ENCODE peak calls at places on chromosome 7, in ten cellular contexts. One of them, this sample, is unnamed.
A peak's percentile ranks its signal among the peaks of the same experiment; 100 is the strongest.

GRCh38 chr7:37643876-37644275 is 39.7 kb upstream of the GPR141 start:
- DNase-seq in NCI-H2107: no peak
- DNase-seq in T-helper 2 cell: no peak
- DNase-seq in stimulated activated naive CD4-positive, alpha-beta T cell: no peak
- DNase-seq in activated CD8-positive, alpha-beta memory T cell treated with anti-CD3 and anti-CD28 coated beads, Interleukin-2, amount 50 U/mL, for 4 hours: no peak
- DNase-seq in stimulated activated CD8-positive, alpha-beta memory T cell treated with anti-CD3 and anti-CD28 coated beads, Interleukin-7, amount 100 ng/mL, for 1 hour: no peak
- DNase-seq in amygdala: no peak
- DNase-seq in anterior cingulate cortex: no peak
- DNase-seq in activated naive CD8-positive, alpha-beta T cell treated with anti-CD3 and anti-CD28 coated beads, Interleukin-2, amount 50 U/mL, for 24 hours: no peak
- DNase-seq in NCI-H2029: no peak
- DNase-seq in this sample: no peak

GRCh38 chr7:139846297-139846696 is 17.2 kb downstream of the TBXAS1 start:
- DNase-seq in activated naive CD8-positive, alpha-beta T cell treated with anti-CD3 and anti-CD28 coated beads, Interleukin-2, amount 50 U/mL, for 24 hours: no peak
- DNase-seq in activated CD8-positive, alpha-beta memory T cell treated with anti-CD3 and anti-CD28 coated beads, Interleukin-2, amount 50 U/mL, for 4 hours: no peak
- DNase-seq in amygdala: no peak
- DNase-seq in stimulated activated CD8-positive, alpha-beta memory T cell treated with anti-CD3 and anti-CD28 coated beads, Interleukin-7, amount 100 ng/mL, for 1 hour: no peak
- DNase-seq in NCI-H2107: no peak
- DNase-seq in NCI-H2029: no peak
- DNase-seq in anterior cingulate cortex: no peak
- DNase-seq in T-helper 2 cell: no peak
- DNase-seq in stimulated activated naive CD4-positive, alpha-beta T cell: no peak
- DNase-seq in this sample: no peak

GRCh38 chr7:128400566-128400965 is 9.2 kb downstream of the IMPDH1 start:
- DNase-seq in T-helper 2 cell: no peak
- DNase-seq in activated CD8-positive, alpha-beta memory T cell treated with anti-CD3 and anti-CD28 coated beads, Interleukin-2, amount 50 U/mL, for 4 hours: no peak
- DNase-seq in NCI-H2029: no peak
- DNase-seq in NCI-H2107: no peak
- DNase-seq in stimulated activated CD8-positive, alpha-beta memory T cell treated with anti-CD3 and anti-CD28 coated beads, Interleukin-7, amount 100 ng/mL, for 1 hour: no peak
- DNase-seq in activated naive CD8-positive, alpha-beta T cell treated with anti-CD3 and anti-CD28 coated beads, Interleukin-2, amount 50 U/mL, for 24 hours: no peak
- DNase-seq in anterior cingulate cortex: no peak
- DNase-seq in stimulated activated naive CD4-positive, alpha-beta T cell: no peak
- DNase-seq in amygdala: no peak
- DNase-seq in this sample: no peak

GRCh38 chr7:100435401-100436304 is 644 bp downstream of the PPP1R35 start:
- DNase-seq in anterior cingulate cortex: no peak
- DNase-seq in activated CD8-positive, alpha-beta memory T cell treated with anti-CD3 and anti-CD28 coated beads, Interleukin-2, amount 50 U/mL, for 4 hours: peak; percentile 53
- DNase-seq in NCI-H2107: peak; percentile 24
- DNase-seq in T-helper 2 cell: no peak
- DNase-seq in amygdala: no peak
- DNase-seq in stimulated activated CD8-positive, alpha-beta memory T cell treated with anti-CD3 and anti-CD28 coated beads, Interleukin-7, amount 100 ng/mL, for 1 hour: peak; percentile 16
- DNase-seq in stimulated activated naive CD4-positive, alpha-beta T cell: peak; percentile 50
- DNase-seq in activated naive CD8-positive, alpha-beta T cell treated with anti-CD3 and anti-CD28 coated beads, Interleukin-2, amount 50 U/mL, for 24 hours: peak; percentile 48
- DNase-seq in NCI-H2029: peak; percentile 36
- DNase-seq in this sample: no peak

GRCh38 chr7:7681191-7681935 is 37.0 kb downstream of the RPA3 start:
- DNase-seq in activated naive CD8-positive, alpha-beta T cell treated with anti-CD3 and anti-CD28 coated beads, Interleukin-2, amount 50 U/mL, for 24 hours: peak; percentile 41
- DNase-seq in T-helper 2 cell: no peak
- DNase-seq in stimulated activated naive CD4-positive, alpha-beta T cell: peak; percentile 53
- DNase-seq in NCI-H2107: peak; percentile 86
- DNase-seq in amygdala: no peak
- DNase-seq in activated CD8-positive, alpha-beta memory T cell treated with anti-CD3 and anti-CD28 coated beads, Interleukin-2, amount 50 U/mL, for 4 hours: peak; percentile 31
- DNase-seq in anterior cingulate cortex: no peak
- DNase-seq in NCI-H2029: peak; percentile 81
- DNase-seq in stimulated activated CD8-positive, alpha-beta memory T cell treated with anti-CD3 and anti-CD28 coated beads, Interleukin-7, amount 100 ng/mL, for 1 hour: no peak
- DNase-seq in this sample: no peak

GRCh38 chr7:1087952-1088920 is at the start of gene GPER1:
- DNase-seq in activated naive CD8-positive, alpha-beta T cell treated with anti-CD3 and anti-CD28 coated beads, Interleukin-2, amount 50 U/mL, for 24 hours: no peak
- DNase-seq in activated CD8-positive, alpha-beta memory T cell treated with anti-CD3 and anti-CD28 coated beads, Interleukin-2, amount 50 U/mL, for 4 hours: no peak
- DNase-seq in NCI-H2107: no peak
- DNase-seq in stimulated activated CD8-positive, alpha-beta memory T cell treated with anti-CD3 and anti-CD28 coated beads, Interleukin-7, amount 100 ng/mL, for 1 hour: no peak
- DNase-seq in amygdala: peak; percentile 8
- DNase-seq in stimulated activated naive CD4-positive, alpha-beta T cell: no peak
- DNase-seq in T-helper 2 cell: no peak
- DNase-seq in NCI-H2029: peak; percentile 16
- DNase-seq in anterior cingulate cortex: peak; percentile 20
- DNase-seq in this sample: no peak

GRCh38 chr7:112160771-112161150 is 45.4 kb downstream of the DOCK4 start:
- DNase-seq in stimulated activated naive CD4-positive, alpha-beta T cell: no peak
- DNase-seq in T-helper 2 cell: no peak
- DNase-seq in activated CD8-positive, alpha-beta memory T cell treated with anti-CD3 and anti-CD28 coated beads, Interleukin-2, amount 50 U/mL, for 4 hours: no peak
- DNase-seq in amygdala: no peak
- DNase-seq in NCI-H2029: no peak
- DNase-seq in stimulated activated CD8-positive, alpha-beta memory T cell treated with anti-CD3 and anti-CD28 coated beads, Interleukin-7, amount 100 ng/mL, for 1 hour: no peak
- DNase-seq in activated naive CD8-positive, alpha-beta T cell treated with anti-CD3 and anti-CD28 coated beads, Interleukin-2, amount 50 U/mL, for 24 hours: no peak
- DNase-seq in anterior cingulate cortex: no peak
- DNase-seq in NCI-H2107: no peak
- DNase-seq in this sample: no peak

GRCh38 chr7:77481615-77482014 is 55.5 kb upstream of the PTPN12 start:
- DNase-seq in T-helper 2 cell: no peak
- DNase-seq in anterior cingulate cortex: no peak
- DNase-seq in NCI-H2107: no peak
- DNase-seq in NCI-H2029: no peak
- DNase-seq in activated naive CD8-positive, alpha-beta T cell treated with anti-CD3 and anti-CD28 coated beads, Interleukin-2, amount 50 U/mL, for 24 hours: no peak
- DNase-seq in stimulated activated naive CD4-positive, alpha-beta T cell: peak; percentile 16
- DNase-seq in stimulated activated CD8-positive, alpha-beta memory T cell treated with anti-CD3 and anti-CD28 coated beads, Interleukin-7, amount 100 ng/mL, for 1 hour: no peak
- DNase-seq in amygdala: no peak
- DNase-seq in activated CD8-positive, alpha-beta memory T cell treated with anti-CD3 and anti-CD28 coated beads, Interleukin-2, amount 50 U/mL, for 4 hours: no peak
- DNase-seq in this sample: no peak

GRCh38 chr7:78224923-78225322 is 426.4 kb downstream of the PHTF2 start:
- DNase-seq in anterior cingulate cortex: no peak
- DNase-seq in amygdala: no peak
- DNase-seq in NCI-H2107: no peak
- DNase-seq in stimulated activated naive CD4-positive, alpha-beta T cell: no peak
- DNase-seq in NCI-H2029: no peak
- DNase-seq in T-helper 2 cell: no peak
- DNase-seq in stimulated activated CD8-positive, alpha-beta memory T cell treated with anti-CD3 and anti-CD28 coated beads, Interleukin-7, amount 100 ng/mL, for 1 hour: no peak
- DNase-seq in activated naive CD8-positive, alpha-beta T cell treated with anti-CD3 and anti-CD28 coated beads, Interleukin-2, amount 50 U/mL, for 24 hours: no peak
- DNase-seq in activated CD8-positive, alpha-beta memory T cell treated with anti-CD3 and anti-CD28 coated beads, Interleukin-2, amount 50 U/mL, for 4 hours: no peak
- DNase-seq in this sample: no peak

GRCh38 chr7:33694006-33694405 is 211.3 kb upstream of the BMPER start:
- DNase-seq in NCI-H2107: no peak
- DNase-seq in stimulated activated naive CD4-positive, alpha-beta T cell: no peak
- DNase-seq in activated CD8-positive, alpha-beta memory T cell treated with anti-CD3 and anti-CD28 coated beads, Interleukin-2, amount 50 U/mL, for 4 hours: no peak
- DNase-seq in NCI-H2029: no peak
- DNase-seq in anterior cingulate cortex: no peak
- DNase-seq in T-helper 2 cell: no peak
- DNase-seq in activated naive CD8-positive, alpha-beta T cell treated with anti-CD3 and anti-CD28 coated beads, Interleukin-2, amount 50 U/mL, for 24 hours: no peak
- DNase-seq in stimulated activated CD8-positive, alpha-beta memory T cell treated with anti-CD3 and anti-CD28 coated beads, Interleukin-7, amount 100 ng/mL, for 1 hour: no peak
- DNase-seq in amygdala: no peak
- DNase-seq in this sample: no peak

GRCh38 chr7:163298-163695 is 29.1 kb upstream of the FAM20C start:
- DNase-seq in NCI-H2107: no peak
- DNase-seq in activated naive CD8-positive, alpha-beta T cell treated with anti-CD3 and anti-CD28 coated beads, Interleukin-2, amount 50 U/mL, for 24 hours: no peak
- DNase-seq in activated CD8-positive, alpha-beta memory T cell treated with anti-CD3 and anti-CD28 coated beads, Interleukin-2, amount 50 U/mL, for 4 hours: no peak
- DNase-seq in T-helper 2 cell: no peak
- DNase-seq in amygdala: no peak
- DNase-seq in anterior cingulate cortex: no peak
- DNase-seq in stimulated activated naive CD4-positive, alpha-beta T cell: no peak
- DNase-seq in NCI-H2029: no peak
- DNase-seq in stimulated activated CD8-positive, alpha-beta memory T cell treated with anti-CD3 and anti-CD28 coated beads, Interleukin-7, amount 100 ng/mL, for 1 hour: no peak
- DNase-seq in this sample: no peak

GRCh38 chr7:124779194-124779593 is 13.6 kb upstream of the GPR37 start:
- DNase-seq in activated naive CD8-positive, alpha-beta T cell treated with anti-CD3 and anti-CD28 coated beads, Interleukin-2, amount 50 U/mL, for 24 hours: no peak
- DNase-seq in anterior cingulate cortex: no peak
- DNase-seq in NCI-H2029: peak; percentile 97
- DNase-seq in stimulated activated CD8-positive, alpha-beta memory T cell treated with anti-CD3 and anti-CD28 coated beads, Interleukin-7, amount 100 ng/mL, for 1 hour: no peak
- DNase-seq in stimulated activated naive CD4-positive, alpha-beta T cell: no peak
- DNase-seq in NCI-H2107: peak; percentile 4
- DNase-seq in activated CD8-positive, alpha-beta memory T cell treated with anti-CD3 and anti-CD28 coated beads, Interleukin-2, amount 50 U/mL, for 4 hours: no peak
- DNase-seq in T-helper 2 cell: no peak
- DNase-seq in amygdala: no peak
- DNase-seq in this sample: no peak

GRCh38 chr7:107712025-107712424 is 31.9 kb upstream of the CBLL1 start:
- DNase-seq in NCI-H2107: peak; percentile 84
- DNase-seq in stimulated activated naive CD4-positive, alpha-beta T cell: no peak
- DNase-seq in activated naive CD8-positive, alpha-beta T cell treated with anti-CD3 and anti-CD28 coated beads, Interleukin-2, amount 50 U/mL, for 24 hours: no peak
- DNase-seq in NCI-H2029: peak; percentile 76
- DNase-seq in stimulated activated CD8-positive, alpha-beta memory T cell treated with anti-CD3 and anti-CD28 coated beads, Interleukin-7, amount 100 ng/mL, for 1 hour: no peak
- DNase-seq in anterior cingulate cortex: no peak
- DNase-seq in activated CD8-positive, alpha-beta memory T cell treated with anti-CD3 and anti-CD28 coated beads, Interleukin-2, amount 50 U/mL, for 4 hours: no peak
- DNase-seq in T-helper 2 cell: no peak
- DNase-seq in amygdala: no peak
- DNase-seq in this sample: no peak

GRCh38 chr7:139730746-139731612 is 46.8 kb downstream of the HIPK2 start:
- DNase-seq in stimulated activated CD8-positive, alpha-beta memory T cell treated with anti-CD3 and anti-CD28 coated beads, Interleukin-7, amount 100 ng/mL, for 1 hour: no peak
- DNase-seq in NCI-H2107: peak; percentile 54
- DNase-seq in stimulated activated naive CD4-positive, alpha-beta T cell: peak; percentile 69
- DNase-seq in amygdala: no peak
- DNase-seq in activated naive CD8-positive, alpha-beta T cell treated with anti-CD3 and anti-CD28 coated beads, Interleukin-2, amount 50 U/mL, for 24 hours: no peak
- DNase-seq in NCI-H2029: no peak
- DNase-seq in anterior cingulate cortex: no peak
- DNase-seq in activated CD8-positive, alpha-beta memory T cell treated with anti-CD3 and anti-CD28 coated beads, Interleukin-2, amount 50 U/mL, for 4 hours: no peak
- DNase-seq in T-helper 2 cell: no peak
- DNase-seq in this sample: peak; percentile 47

GRCh38 chr7:131370523-131370968 is 42.9 kb downstream of the MKLN1 start:
- DNase-seq in amygdala: no peak
- DNase-seq in NCI-H2029: no peak
- DNase-seq in anterior cingulate cortex: no peak
- DNase-seq in NCI-H2107: no peak
- DNase-seq in stimulated activated naive CD4-positive, alpha-beta T cell: peak; percentile 16
- DNase-seq in T-helper 2 cell: no peak
- DNase-seq in activated CD8-positive, alpha-beta memory T cell treated with anti-CD3 and anti-CD28 coated beads, Interleukin-2, amount 50 U/mL, for 4 hours: no peak
- DNase-seq in activated naive CD8-positive, alpha-beta T cell treated with anti-CD3 and anti-CD28 coated beads, Interleukin-2, amount 50 U/mL, for 24 hours: peak; percentile 15
- DNase-seq in stimulated activated CD8-positive, alpha-beta memory T cell treated with anti-CD3 and anti-CD28 coated beads, Interleukin-7, amount 100 ng/mL, for 1 hour: no peak
- DNase-seq in this sample: no peak

GRCh38 chr7:26279405-26279804 is 12.3 kb upstream of the SNX10 start:
- DNase-seq in NCI-H2029: no peak
- DNase-seq in T-helper 2 cell: no peak
- DNase-seq in amygdala: no peak
- DNase-seq in activated naive CD8-positive, alpha-beta T cell treated with anti-CD3 and anti-CD28 coated beads, Interleukin-2, amount 50 U/mL, for 24 hours: peak; percentile 18
- DNase-seq in stimulated activated naive CD4-positive, alpha-beta T cell: no peak
- DNase-seq in stimulated activated CD8-positive, alpha-beta memory T cell treated with anti-CD3 and anti-CD28 coated beads, Interleukin-7, amount 100 ng/mL, for 1 hour: no peak
- DNase-seq in anterior cingulate cortex: no peak
- DNase-seq in NCI-H2107: no peak
- DNase-seq in activated CD8-positive, alpha-beta memory T cell treated with anti-CD3 and anti-CD28 coated beads, Interleukin-2, amount 50 U/mL, for 4 hours: no peak
- DNase-seq in this sample: no peak

GRCh38 chr7:707296-708000 is 19.1 kb upstream of the DNAAF5 start:
- DNase-seq in activated CD8-positive, alpha-beta memory T cell treated with anti-CD3 and anti-CD28 coated beads, Interleukin-2, amount 50 U/mL, for 4 hours: peak; percentile 3
- DNase-seq in NCI-H2029: no peak
- DNase-seq in stimulated activated CD8-positive, alpha-beta memory T cell treated with anti-CD3 and anti-CD28 coated beads, Interleukin-7, amount 100 ng/mL, for 1 hour: no peak
- DNase-seq in T-helper 2 cell: no peak
- DNase-seq in stimulated activated naive CD4-positive, alpha-beta T cell: no peak
- DNase-seq in amygdala: no peak
- DNase-seq in activated naive CD8-positive, alpha-beta T cell treated with anti-CD3 and anti-CD28 coated beads, Interleukin-2, amount 50 U/mL, for 24 hours: no peak
- DNase-seq in NCI-H2107: no peak
- DNase-seq in anterior cingulate cortex: no peak
- DNase-seq in this sample: no peak

GRCh38 chr7:132650498-132650897 is 74.2 kb upstream of the PLXNA4 start:
- DNase-seq in NCI-H2029: no peak
- DNase-seq in stimulated activated CD8-positive, alpha-beta memory T cell treated with anti-CD3 and anti-CD28 coated beads, Interleukin-7, amount 100 ng/mL, for 1 hour: no peak
- DNase-seq in amygdala: no peak
- DNase-seq in T-helper 2 cell: no peak
- DNase-seq in anterior cingulate cortex: no peak
- DNase-seq in stimulated activated naive CD4-positive, alpha-beta T cell: no peak
- DNase-seq in activated naive CD8-positive, alpha-beta T cell treated with anti-CD3 and anti-CD28 coated beads, Interleukin-2, amount 50 U/mL, for 24 hours: no peak
- DNase-seq in NCI-H2107: no peak
- DNase-seq in activated CD8-positive, alpha-beta memory T cell treated with anti-CD3 and anti-CD28 coated beads, Interleukin-2, amount 50 U/mL, for 4 hours: no peak
- DNase-seq in this sample: no peak

GRCh38 chr7:20647908-20648776 is 32.7 kb downstream of the ABCB5 start:
- DNase-seq in NCI-H2107: no peak
- DNase-seq in stimulated activated naive CD4-positive, alpha-beta T cell: no peak
- DNase-seq in NCI-H2029: no peak
- DNase-seq in amygdala: no peak
- DNase-seq in activated naive CD8-positive, alpha-beta T cell treated with anti-CD3 and anti-CD28 coated beads, Interleukin-2, amount 50 U/mL, for 24 hours: no peak
- DNase-seq in anterior cingulate cortex: no peak
- DNase-seq in T-helper 2 cell: no peak
- DNase-seq in stimulated activated CD8-positive, alpha-beta memory T cell treated with anti-CD3 and anti-CD28 coated beads, Interleukin-7, amount 100 ng/mL, for 1 hour: no peak
- DNase-seq in activated CD8-positive, alpha-beta memory T cell treated with anti-CD3 and anti-CD28 coated beads, Interleukin-2, amount 50 U/mL, for 4 hours: no peak
- DNase-seq in this sample: no peak

GRCh38 chr7:42232275-42232674 is 4.7 kb downstream of the GLI3 start:
- DNase-seq in amygdala: no peak
- DNase-seq in anterior cingulate cortex: no peak
- DNase-seq in T-helper 2 cell: no peak
- DNase-seq in stimulated activated naive CD4-positive, alpha-beta T cell: no peak
- DNase-seq in stimulated activated CD8-positive, alpha-beta memory T cell treated with anti-CD3 and anti-CD28 coated beads, Interleukin-7, amount 100 ng/mL, for 1 hour: no peak
- DNase-seq in NCI-H2029: no peak
- DNase-seq in activated CD8-positive, alpha-beta memory T cell treated with anti-CD3 and anti-CD28 coated beads, Interleukin-2, amount 50 U/mL, for 4 hours: no peak
- DNase-seq in activated naive CD8-positive, alpha-beta T cell treated with anti-CD3 and anti-CD28 coated beads, Interleukin-2, amount 50 U/mL, for 24 hours: no peak
- DNase-seq in NCI-H2107: no peak
- DNase-seq in this sample: no peak

GRCh38 chr7:133572087-133572486 is 319.2 kb downstream of the EXOC4 start:
- DNase-seq in T-helper 2 cell: no peak
- DNase-seq in activated CD8-positive, alpha-beta memory T cell treated with anti-CD3 and anti-CD28 coated beads, Interleukin-2, amount 50 U/mL, for 4 hours: no peak
- DNase-seq in anterior cingulate cortex: no peak
- DNase-seq in amygdala: no peak
- DNase-seq in NCI-H2107: no peak
- DNase-seq in activated naive CD8-positive, alpha-beta T cell treated with anti-CD3 and anti-CD28 coated beads, Interleukin-2, amount 50 U/mL, for 24 hours: no peak
- DNase-seq in NCI-H2029: no peak
- DNase-seq in stimulated activated CD8-positive, alpha-beta memory T cell treated with anti-CD3 and anti-CD28 coated beads, Interleukin-7, amount 100 ng/mL, for 1 hour: no peak
- DNase-seq in stimulated activated naive CD4-positive, alpha-beta T cell: no peak
- DNase-seq in this sample: no peak

GRCh38 chr7:98864726-98865420 is 4.9 kb downstream of the TMEM130 start:
- DNase-seq in stimulated activated CD8-positive, alpha-beta memory T cell treated with anti-CD3 and anti-CD28 coated beads, Interleukin-7, amount 100 ng/mL, for 1 hour: no peak
- DNase-seq in NCI-H2029: no peak
- DNase-seq in amygdala: no peak
- DNase-seq in activated CD8-positive, alpha-beta memory T cell treated with anti-CD3 and anti-CD28 coated beads, Interleukin-2, amount 50 U/mL, for 4 hours: no peak
- DNase-seq in activated naive CD8-positive, alpha-beta T cell treated with anti-CD3 and anti-CD28 coated beads, Interleukin-2, amount 50 U/mL, for 24 hours: no peak
- DNase-seq in anterior cingulate cortex: no peak
- DNase-seq in NCI-H2107: no peak
- DNase-seq in stimulated activated naive CD4-positive, alpha-beta T cell: no peak
- DNase-seq in T-helper 2 cell: no peak
- DNase-seq in this sample: no peak

GRCh38 chr7:45659496-45660139 is 85.5 kb downstream of the ADCY1 start:
- DNase-seq in activated naive CD8-positive, alpha-beta T cell treated with anti-CD3 and anti-CD28 coated beads, Interleukin-2, amount 50 U/mL, for 24 hours: no peak
- DNase-seq in activated CD8-positive, alpha-beta memory T cell treated with anti-CD3 and anti-CD28 coated beads, Interleukin-2, amount 50 U/mL, for 4 hours: no peak
- DNase-seq in anterior cingulate cortex: no peak
- DNase-seq in stimulated activated naive CD4-positive, alpha-beta T cell: no peak
- DNase-seq in NCI-H2029: no peak
- DNase-seq in NCI-H2107: no peak
- DNase-seq in stimulated activated CD8-positive, alpha-beta memory T cell treated with anti-CD3 and anti-CD28 coated beads, Interleukin-7, amount 100 ng/mL, for 1 hour: no peak
- DNase-seq in T-helper 2 cell: no peak
- DNase-seq in amygdala: no peak
- DNase-seq in this sample: no peak

GRCh38 chr7:82745117-82745516 is 301.5 kb upstream of the CACNA2D1 start:
- DNase-seq in amygdala: no peak
- DNase-seq in stimulated activated CD8-positive, alpha-beta memory T cell treated with anti-CD3 and anti-CD28 coated beads, Interleukin-7, amount 100 ng/mL, for 1 hour: no peak
- DNase-seq in NCI-H2107: no peak
- DNase-seq in activated naive CD8-positive, alpha-beta T cell treated with anti-CD3 and anti-CD28 coated beads, Interleukin-2, amount 50 U/mL, for 24 hours: no peak
- DNase-seq in T-helper 2 cell: no peak
- DNase-seq in stimulated activated naive CD4-positive, alpha-beta T cell: no peak
- DNase-seq in NCI-H2029: no peak
- DNase-seq in anterior cingulate cortex: no peak
- DNase-seq in activated CD8-positive, alpha-beta memory T cell treated with anti-CD3 and anti-CD28 coated beads, Interleukin-2, amount 50 U/mL, for 4 hours: no peak
- DNase-seq in this sample: no peak

GRCh38 chr7:156777364-156778069 is 115.5 kb downstream of the LMBR1 start:
- DNase-seq in activated naive CD8-positive, alpha-beta T cell treated with anti-CD3 and anti-CD28 coated beads, Interleukin-2, amount 50 U/mL, for 24 hours: peak; percentile 26
- DNase-seq in activated CD8-positive, alpha-beta memory T cell treated with anti-CD3 and anti-CD28 coated beads, Interleukin-2, amount 50 U/mL, for 4 hours: no peak
- DNase-seq in stimulated activated naive CD4-positive, alpha-beta T cell: no peak
- DNase-seq in NCI-H2029: no peak
- DNase-seq in stimulated activated CD8-positive, alpha-beta memory T cell treated with anti-CD3 and anti-CD28 coated beads, Interleukin-7, amount 100 ng/mL, for 1 hour: no peak
- DNase-seq in anterior cingulate cortex: no peak
- DNase-seq in NCI-H2107: no peak
- DNase-seq in amygdala: no peak
- DNase-seq in T-helper 2 cell: no peak
- DNase-seq in this sample: no peak

GRCh38 chr7:154627571-154628290 is 375.2 kb downstream of the PAXIP1 start:
- DNase-seq in NCI-H2029: no peak
- DNase-seq in T-helper 2 cell: no peak
- DNase-seq in stimulated activated CD8-positive, alpha-beta memory T cell treated with anti-CD3 and anti-CD28 coated beads, Interleukin-7, amount 100 ng/mL, for 1 hour: no peak
- DNase-seq in activated naive CD8-positive, alpha-beta T cell treated with anti-CD3 and anti-CD28 coated beads, Interleukin-2, amount 50 U/mL, for 24 hours: no peak
- DNase-seq in NCI-H2107: no peak
- DNase-seq in stimulated activated naive CD4-positive, alpha-beta T cell: no peak
- DNase-seq in activated CD8-positive, alpha-beta memory T cell treated with anti-CD3 and anti-CD28 coated beads, Interleukin-2, amount 50 U/mL, for 4 hours: no peak
- DNase-seq in anterior cingulate cortex: no peak
- DNase-seq in amygdala: no peak
- DNase-seq in this sample: no peak

GRCh38 chr7:84204655-84205054 is 10.1 kb upstream of the SEMA3A start:
- DNase-seq in T-helper 2 cell: no peak
- DNase-seq in activated CD8-positive, alpha-beta memory T cell treated with anti-CD3 and anti-CD28 coated beads, Interleukin-2, amount 50 U/mL, for 4 hours: no peak
- DNase-seq in amygdala: no peak
- DNase-seq in stimulated activated CD8-positive, alpha-beta memory T cell treated with anti-CD3 and anti-CD28 coated beads, Interleukin-7, amount 100 ng/mL, for 1 hour: no peak
- DNase-seq in stimulated activated naive CD4-positive, alpha-beta T cell: no peak
- DNase-seq in NCI-H2107: no peak
- DNase-seq in activated naive CD8-positive, alpha-beta T cell treated with anti-CD3 and anti-CD28 coated beads, Interleukin-2, amount 50 U/mL, for 24 hours: no peak
- DNase-seq in NCI-H2029: no peak
- DNase-seq in anterior cingulate cortex: no peak
- DNase-seq in this sample: no peak

GRCh38 chr7:154832557-154833138 is 170.3 kb downstream of the PAXIP1 start:
- DNase-seq in stimulated activated CD8-positive, alpha-beta memory T cell treated with anti-CD3 and anti-CD28 coated beads, Interleukin-7, amount 100 ng/mL, for 1 hour: no peak
- DNase-seq in NCI-H2107: no peak
- DNase-seq in NCI-H2029: peak; percentile 41
- DNase-seq in T-helper 2 cell: no peak
- DNase-seq in activated CD8-positive, alpha-beta memory T cell treated with anti-CD3 and anti-CD28 coated beads, Interleukin-2, amount 50 U/mL, for 4 hours: no peak
- DNase-seq in amygdala: no peak
- DNase-seq in activated naive CD8-positive, alpha-beta T cell treated with anti-CD3 and anti-CD28 coated beads, Interleukin-2, amount 50 U/mL, for 24 hours: no peak
- DNase-seq in anterior cingulate cortex: no peak
- DNase-seq in stimulated activated naive CD4-positive, alpha-beta T cell: no peak
- DNase-seq in this sample: no peak